ENCODE peak calls at places on chromosomes 2 and 18, in eight cellular contexts. E is AML-193; H is substantia nigra; Q is naive thymus-derived CD4-positive, alpha-beta T cell; D is stimulated activated CD8-positive, alpha-beta memory T cell treated with anti-CD3 and anti-CD28 coated beads, Interleukin-4, amount 100 ng/mL, for 24 hours; N is mesothelial cell of epicardium; Z is NCI-H774; J is T-cell. Y is an unnamed sample.

GRCh38 chr18:74289137-74289536 is 2.6 kb downstream of the CYB5A start:
- DNase-seq in Q (no peak), D (no peak), J (no peak), H (no peak), Z (no peak), N (no peak), E (no peak), Y (no peak)

GRCh38 chr2:128404709-128405466 is 86.2 kb upstream of the HS6ST1 start:
- DNase-seq in D (no peak), H (no peak), E (no peak), Z (no peak), N (no peak), Q (no peak), J (no peak), Y (no peak)

GRCh38 chr18:79612291-79613108 is 67.1 kb upstream of the CTDP1 start:
- DNase-seq in J (no peak), Z (no peak), D (no peak), E (no peak), Q (no peak), H (no peak), N (no peak), Y (no peak)

GRCh38 chr2:127569274-127570065 is 34.0 kb downstream of the MYO7B start:
- DNase-seq in H (no peak), N (no peak), Z (no peak), E (no peak), J (no peak), Q (no peak), D (no peak), Y (no peak)

GRCh38 chr2:161004379-161004778 is 155.8 kb upstream of the TANK start:
- DNase-seq in E (peak; percentile 19), D (no peak), H (no peak), Q (no peak), Z (no peak), N (no peak), J (no peak), Y (no peak)

GRCh38 chr2:199469514-199470360 is 12.0 kb upstream of the SATB2 start:
- DNase-seq in E (no peak), D (no peak), N (no peak), H (no peak), J (no peak), Z (no peak), Q (no peak), Y (no peak)

GRCh38 chr2:85577386-85578242 is at the start of gene VAMP8:
- DNase-seq in E (peak; percentile 61), D (peak; percentile 51), Q (no peak), N (peak; percentile 57), J (peak; percentile 35), Z (peak; percentile 17), H (no peak), Y (no peak)

GRCh38 chr2:96885432-96886137 is 15.7 kb upstream of the SEMA4C start:
- DNase-seq in Q (no peak), N (no peak), Z (no peak), J (no peak), H (no peak), E (no peak), D (no peak), Y (no peak)

GRCh38 chr2:69381337-69381737 is 5.7 kb downstream of the GFPT1 start:
- DNase-seq in Q (no peak), N (no peak), E (no peak), Z (no peak), D (no peak), J (no peak), H (no peak), Y (no peak)

GRCh38 chr18:79590191-79591039 is 89.2 kb upstream of the CTDP1 start:
- DNase-seq in E (no peak), Q (no peak), Z (no peak), N (no peak), H (no peak), J (no peak), D (no peak), Y (peak; percentile 13)

GRCh38 chr18:26480897-26481795 is 67.2 kb downstream of the KCTD1 start:
- DNase-seq in Q (no peak), N (no peak), H (no peak), D (no peak), Z (no peak), E (no peak), J (no peak), Y (no peak)

GRCh38 chr2:105576440-105577241 is 168.1 kb upstream of the NCK2 start:
- DNase-seq in H (no peak), D (no peak), J (no peak), Z (peak; percentile 55), E (peak; percentile 10), N (no peak), Q (no peak), Y (no peak)

GRCh38 chr2:23523651-23524260 is 138.8 kb downstream of the KLHL29 start:
- DNase-seq in Z (no peak), N (no peak), H (no peak), Q (no peak), D (no peak), E (no peak), J (no peak), Y (no peak)

GRCh38 chr2:18837233-18837632 is 247.9 kb upstream of the NT5C1B start:
- DNase-seq in Q (no peak), H (no peak), E (no peak), Z (no peak), N (no peak), D (no peak), J (no peak), Y (no peak)

GRCh38 chr2:26847663-26848335 is at the start of gene DPYSL5:
- DNase-seq in N (peak; percentile 49), E (no peak), Q (peak; percentile 6), Z (peak; percentile 88), D (no peak), H (peak; percentile 36), J (no peak), Y (peak; percentile 82)

GRCh38 chr2:10914272-10914693 is 2.5 kb downstream of the KCNF1 start:
- DNase-seq in D (no peak), J (no peak), N (no peak), Z (no peak), E (no peak), H (no peak), Q (no peak), Y (no peak)

GRCh38 chr18:48913201-48913600 is 37.6 kb downstream of the SMAD7 start:
- DNase-seq in D (no peak), Q (no peak), Z (no peak), E (no peak), N (no peak), H (no peak), J (no peak), Y (no peak)

GRCh38 chr2:154692927-154693326 is 5.6 kb upstream of the KCNJ3 start:
- DNase-seq in Q (no peak), Z (no peak), H (no peak), D (no peak), N (no peak), E (no peak), J (no peak), Y (no peak)

GRCh38 chr18:48540329-48541025 is 1.6 kb downstream of the CTIF start:
- DNase-seq in E (no peak), D (peak; percentile 33), N (peak; percentile 60), Z (no peak), Q (no peak), J (no peak), H (peak; percentile 49), Y (no peak)

GRCh38 chr18:45677408-45677807 is 46.6 kb upstream of the SLC14A1 start:
- DNase-seq in E (no peak), J (no peak), Q (no peak), Z (no peak), D (no peak), N (no peak), H (no peak), Y (no peak)

GRCh38 chr18:77297919-77298571 is 48.4 kb downstream of the GALR1 start:
- DNase-seq in N (no peak), H (no peak), D (no peak), J (no peak), E (no peak), Q (no peak), Z (no peak), Y (no peak)

GRCh38 chr2:88735853-88736252 is 44.4 kb downstream of the RPIA start:
- DNase-seq in N (no peak), J (no peak), D (no peak), Q (no peak), Z (no peak), H (no peak), E (no peak), Y (no peak)

GRCh38 chr2:23324281-23324680 is 60.7 kb upstream of the KLHL29 start:
- DNase-seq in J (no peak), D (no peak), N (no peak), E (no peak), H (no peak), Q (no peak), Z (no peak), Y (no peak)

GRCh38 chr18:3294435-3295080 is 32.6 kb downstream of the MYL12B start:
- DNase-seq in J (no peak), N (no peak), H (no peak), E (no peak), Z (peak; percentile 37), D (no peak), Q (no peak), Y (peak; percentile 12)

GRCh38 chr18:78655921-78656320 is 323.7 kb upstream of the SALL3 start:
- DNase-seq in D (no peak), H (no peak), E (no peak), Z (no peak), J (no peak), Q (no peak), N (no peak), Y (no peak)

GRCh38 chr18:65221115-65221514 is 529.7 kb upstream of the CDH7 start:
- DNase-seq in N (no peak), Q (no peak), H (no peak), E (no peak), Z (no peak), J (no peak), D (no peak), Y (no peak)

GRCh38 chr18:35905436-35905835 is 67.0 kb upstream of the RMP24 start:
- DNase-seq in D (no peak), H (no peak), E (no peak), Q (no peak), Z (no peak), N (no peak), J (no peak), Y (no peak)

GRCh38 chr2:149903626-149904025 is 316.1 kb upstream of the MMADHC start:
- DNase-seq in D (no peak), Z (no peak), E (no peak), J (no peak), H (no peak), N (no peak), Q (no peak), Y (no peak)

GRCh38 chr2:100767224-100767653 is 52.7 kb upstream of the NPAS2 start:
- DNase-seq in Z (no peak), H (no peak), Q (no peak), N (no peak), D (no peak), J (no peak), E (no peak), Y (no peak)

GRCh38 chr2:38474833-38475566 is 97.9 kb upstream of the ATL2 start:
- DNase-seq in Q (no peak), J (no peak), D (no peak), H (no peak), N (no peak), Z (no peak), E (no peak), Y (no peak)

GRCh38 chr2:157809212-157809611 is 66.9 kb downstream of the ACVR1 start:
- DNase-seq in N (no peak), E (no peak), J (no peak), H (no peak), D (no peak), Z (no peak), Q (no peak), Y (no peak)

GRCh38 chr18:76425299-76426101 is 69.5 kb downstream of the ZNF516 start:
- DNase-seq in J (no peak), N (no peak), Q (no peak), D (no peak), Z (no peak), E (no peak), H (no peak), Y (no peak)

Y was measured in NCI-H1417 treated with DMSO at 0.1 percent for 48 hours.